ENCODE peak calls at places on chromosomes 12 and 14, in five cellular contexts. L is HCT116, S is stomach, N is PC-9, W is AG09309. R is an unnamed sample.

GRCh38 chr12:24565300-24565699 is 383.6 kb downstream of the BCAT1 start:
- DNase-seq in L (no peak), S (no peak), N (no peak), W (no peak), R (no peak)

GRCh38 chr12:59131462-59131861 is 211.2 kb upstream of the LRIG3 start:
- DNase-seq in L (no peak), S (no peak), N (no peak), W (no peak), R (no peak)

GRCh38 chr14:101255765-101256125 is 305.6 kb upstream of the DIO3 start:
- DNase-seq in L (no peak), S (no peak), N (no peak), W (no peak), R (no peak)

GRCh38 chr12:128976120-128976519 is 122.8 kb downstream of the GLT1D1 start:
- DNase-seq in L (no peak), S (no peak), N (no peak), W (no peak), R (no peak)

GRCh38 chr12:131274906-131275305 is 321.2 kb downstream of the ADGRD1 start:
- DNase-seq in L (no peak), S (no peak), N (no peak), W (no peak), R (no peak)

GRCh38 chr12:3896851-3897351 is 23.7 kb upstream of the PARP11 start:
- DNase-seq in L (no peak), S (no peak), N (no peak), W (no peak), R (no peak)

GRCh38 chr14:102523200-102524025 is 13.8 kb upstream of the ANKRD9 start:
- DNase-seq in L (no peak), S (no peak), N (no peak), W (no peak), R (no peak)

GRCh38 chr14:51609251-51609986 is 42.3 kb upstream of the FRMD6 start:
- DNase-seq in L (no peak), S (no peak), N (no peak), W (no peak), R (no peak)

GRCh38 chr14:105322791-105323556 is 8.4 kb downstream of the PACS2 start:
- DNase-seq in L (no peak), S (no peak), N (no peak), W (no peak), R (no peak)

GRCh38 chr12:92218394-92219077 is 72.9 kb upstream of the BTG1 start:
- DNase-seq in L (no peak), S (no peak), N (no peak), W (no peak), R (no peak)

GRCh38 chr12:52037248-52037861 is 13.9 kb upstream of the NR4A1 start:
- DNase-seq in L (no peak), S (peak; percentile 54), N (peak; percentile 48), W (no peak), R (no peak)

GRCh38 chr12:67766370-67766769 is 117.8 kb downstream of the DYRK2 start:
- DNase-seq in L (no peak), S (no peak), N (peak; percentile 12), W (peak; percentile 63), R (no peak)

GRCh38 chr14:102297436-102298170 is 7.4 kb downstream of the MOK start:
- DNase-seq in L (no peak), S (no peak), N (no peak), W (no peak), R (no peak)

GRCh38 chr14:101705733-101706508 is 55.6 kb upstream of the PPP2R5C start:
- DNase-seq in L (no peak), S (peak; percentile 57), N (peak; percentile 92), W (no peak), R (no peak)

GRCh38 chr12:131063960-131064359 is 110.3 kb downstream of the ADGRD1 start:
- DNase-seq in L (no peak), S (no peak), N (no peak), W (no peak), R (no peak)

GRCh38 chr14:33542338-33543290 is 408.3 kb downstream of the EGLN3 start:
- DNase-seq in L (no peak), S (no peak), N (no peak), W (no peak), R (no peak)

GRCh38 chr14:74652541-74652940 is 40.5 kb upstream of the LTBP2 start:
- DNase-seq in L (no peak), S (no peak), N (peak; percentile 37), W (no peak), R (no peak)

GRCh38 chr12:94418517-94418916 is 41.1 kb downstream of the CEP83 start:
- DNase-seq in L (no peak), S (no peak), N (no peak), W (no peak), R (no peak)

GRCh38 chr12:79451365-79451764 is 239.4 kb downstream of the PAWR start:
- DNase-seq in L (no peak), S (no peak), N (no peak), W (no peak), R (no peak)

GRCh38 chr12:57523706-57524614 is 1.3 kb downstream of the MBD6 start:
- DNase-seq in L (no peak), S (no peak), N (no peak), W (no peak), R (no peak)

GRCh38 chr12:32106153-32106516 is 512 bp upstream of the BICD1 start:
- DNase-seq in L (no peak), S (no peak), N (no peak), W (no peak), R (no peak)

DNA sequence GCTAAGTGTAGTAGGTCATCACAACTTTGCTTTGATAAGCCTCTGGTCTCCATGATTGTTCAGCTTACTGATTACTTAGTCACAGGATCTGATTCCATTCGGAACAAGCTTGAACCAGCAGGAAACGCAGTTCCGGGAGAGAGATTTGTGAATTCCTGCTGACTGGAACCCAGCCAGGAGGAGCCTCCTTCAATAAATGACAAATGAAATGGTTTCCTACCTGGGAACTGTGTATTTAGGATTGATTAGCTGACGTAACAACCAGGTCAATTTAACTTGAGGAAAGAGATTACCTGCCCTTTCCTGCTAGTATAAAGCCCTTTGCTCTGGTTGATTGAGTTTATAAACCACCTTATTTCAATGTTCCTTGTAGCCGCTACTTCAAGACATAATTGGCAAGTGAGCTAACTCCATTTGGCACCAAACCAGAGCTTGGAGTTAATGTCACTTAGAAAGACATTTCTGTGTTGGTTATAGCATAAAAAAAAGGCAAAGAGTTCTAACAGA is 35.1 kb upstream of the KCNH3 start:
- DNase-seq in L (peak; percentile 98), S (peak; percentile 70), N (no peak), W (no peak), R (peak; percentile 36)
- TF ChIP-seq CTCF in L (no peak), S (no peak), N (no peak), W (no peak), R (no peak)

GRCh38 chr12:76883826-76884225 is 5.0 kb upstream of the CSRP2 start:
- DNase-seq in L (no peak), S (no peak), N (no peak), W (no peak), R (peak; percentile 46)

GRCh38 chr12:76882367-76882766 is 3.5 kb upstream of the CSRP2 start:
- DNase-seq in L (no peak), S (no peak), N (no peak), W (no peak), R (no peak)

GRCh38 chr12:76880156-76881023 is 1.6 kb upstream of the CSRP2 start:
- DNase-seq in L (no peak), S (no peak), N (no peak), W (no peak), R (peak; percentile 93)

GRCh38 chr12:76881152-76881551 is 2.3 kb upstream of the CSRP2 start:
- DNase-seq in L (no peak), S (no peak), N (no peak), W (no peak), R (no peak)

DNA sequence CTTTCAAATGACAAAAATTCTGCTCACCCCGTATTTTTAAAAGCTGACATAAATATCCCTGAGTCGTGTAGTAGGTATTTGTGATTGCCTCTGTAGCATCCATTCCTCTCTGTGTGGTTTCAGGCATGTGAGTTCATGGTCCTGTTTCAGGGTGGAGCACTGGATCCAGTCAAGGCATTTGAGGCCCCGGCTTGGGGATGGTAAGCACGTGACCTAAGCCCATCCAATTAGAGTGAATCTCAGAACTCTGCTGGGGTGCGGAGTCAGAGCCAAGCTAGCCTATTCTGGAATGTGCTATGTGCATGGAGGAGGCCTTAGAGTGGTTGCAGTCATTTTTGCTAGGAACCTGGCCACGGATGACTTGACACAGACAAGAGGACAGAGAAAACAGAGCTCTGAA is 4.3 kb upstream of the CSRP2 start:
- DNase-seq in L (no peak), S (no peak), N (no peak), W (no peak), R (no peak)
- H3K4me3 ChIP-seq in L (no peak overlapping the region), S (no peak overlapping the region), N (no peak overlapping the region), W (no peak overlapping the region), R (no peak overlapping the region)

GRCh38 chr12:76085159-76085868 is 829 bp upstream of the NAP1L1 start:
- DNase-seq in L (no peak), S (no peak), N (no peak), W (no peak), R (no peak)
- TF ChIP-seq CTCF in L (no peak), S (no peak), N (peak; percentile 18), W (peak; percentile 35), R (peak; percentile 39)

GRCh38 chr14:61104358-61104757 is 123.3 kb downstream of the SLC38A6 start:
- DNase-seq in L (no peak), S (no peak), N (no peak), W (no peak), R (no peak)

GRCh38 chr14:61102549-61103466 is 121.8 kb downstream of the SLC38A6 start:
- DNase-seq in L (no peak), S (peak; percentile 54), N (peak; percentile 25), W (no peak), R (peak; percentile 65)

GRCh38 chr14:61101803-61102548 is 120.9 kb downstream of the SLC38A6 start:
- DNase-seq in L (no peak), S (no peak), N (peak; percentile 27), W (peak; percentile 43), R (no peak)

GRCh38 chr14:61106627-61107147 is 125.6 kb downstream of the SLC38A6 start:
- DNase-seq in L (no peak), S (no peak), N (no peak), W (no peak), R (no peak)

DNA sequence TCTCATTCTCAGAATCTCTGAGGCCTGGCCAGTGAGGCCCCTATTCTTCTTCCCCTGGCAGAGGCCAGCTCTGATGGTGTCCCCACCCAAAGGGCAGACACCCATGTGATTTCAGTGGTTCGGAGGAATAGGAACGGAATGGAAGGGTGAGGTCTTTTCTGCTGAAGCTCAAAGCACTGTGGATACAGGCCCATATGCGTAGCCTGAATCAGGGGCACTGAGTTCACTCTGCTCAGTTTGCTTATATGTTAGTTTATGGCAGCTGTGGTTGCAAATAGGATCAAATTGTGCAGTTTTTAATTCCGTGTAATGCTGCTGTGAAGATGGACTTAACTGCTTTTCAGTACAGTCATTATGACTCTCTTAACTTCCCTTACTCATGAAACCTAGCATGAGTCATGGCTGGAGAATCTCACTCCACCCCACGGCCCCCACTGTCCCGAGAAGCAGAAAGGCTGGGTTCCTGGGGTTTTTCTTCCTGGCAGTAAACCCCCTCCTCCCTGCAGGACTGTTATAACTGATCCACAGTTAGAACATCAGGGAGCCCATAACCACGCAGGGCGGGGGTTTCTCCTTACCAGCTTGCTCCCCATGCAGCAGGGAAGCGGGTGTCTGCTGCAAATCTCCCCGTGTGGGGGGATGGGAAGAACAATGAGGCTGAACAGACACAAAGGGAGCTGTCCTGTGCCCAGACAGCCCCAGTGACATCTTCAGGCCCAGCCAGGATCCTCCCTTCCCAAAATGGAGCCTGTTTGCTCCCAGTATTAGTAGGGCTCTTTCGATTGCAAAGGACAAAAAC is 122.7 kb downstream of the SLC38A6 start:
- DNase-seq in L (peak; percentile 76), S (no peak), N (peak; percentile 89), W (peak; percentile 93), R (no peak)
- H3K4me3 ChIP-seq in L (peak overlapping the region; percentile 11), S (no peak overlapping the region), N (peak overlapping the region; percentile 1), W (no peak overlapping the region), R (no peak overlapping the region)

GRCh38 chr12:69602954-69603353 is 7.8 kb downstream of the LRRC10 start:
- DNase-seq in L (no peak), S (no peak), N (no peak), W (no peak), R (no peak)
- TF ChIP-seq CTCF in L (no peak), S (no peak), N (no peak), W (no peak), R (peak; percentile 28)

R was measured in LNCaP clone FGC.